ENCODE peak calls at places on chromosome 3, in six cellular contexts. L, A, Y, O, D and F are unnamed samples.

GRCh38 chr3:12969487-12969886 is 103.7 kb downstream of the IQSEC1 start:
- DNase-seq in L (no peak), A (no peak), Y (no peak), O (no peak), D (no peak), F (no peak)

GRCh38 chr3:177538064-177538742 is 340.9 kb upstream of the TBL1XR1 start:
- DNase-seq in L (no peak), A (no peak), Y (no peak), O (peak), D (no peak), F (no peak)

GRCh38 chr3:159764211-159765024 is 224.2 kb upstream of the IL12A start:
- DNase-seq in L (peak), A (peak), Y (peak), O (peak), D (no peak), F (peak)

GRCh38 chr3:126932188-126932931 is 50.6 kb upstream of the PLXNA1 start:
- DNase-seq in L (peak), A (peak), Y (no peak), O (no peak), D (no peak), F (no peak)

GRCh38 chr3:126435456-126436315 is 40.0 kb downstream of the ZXDC start:
- DNase-seq in L (no peak), A (peak), Y (no peak), O (no peak), D (no peak), F (no peak)

GRCh38 chr3:109336272-109336957 is 931 bp downstream of the DPPA4 start:
- DNase-seq in L (peak), A (no peak), Y (no peak), O (no peak), D (no peak), F (no peak)

GRCh38 chr3:186360779-186361178 is 1.3 kb downstream of the DGKG start:
- DNase-seq in L (no peak), A (peak), Y (no peak), O (no peak), D (peak), F (peak)

GRCh38 chr3:100210777-100211145 is 50.0 kb upstream of the TBC1D23 start:
- DNase-seq in L (peak), A (no peak), Y (no peak), O (peak), D (no peak), F (no peak)

GRCh38 chr3:126555795-126556636 is 2.7 kb downstream of the C3orf22 start:
- DNase-seq in L (no peak), A (peak), Y (no peak), O (no peak), D (no peak), F (peak)

GRCh38 chr3:122374034-122374433 is 9.0 kb downstream of the MIX23 start:
- DNase-seq in L (no peak), A (no peak), Y (no peak), O (no peak), D (no peak), F (no peak)

GRCh38 chr3:112675349-112675748 is 34.4 kb upstream of the CCDC80 start:
- DNase-seq in L (no peak), A (no peak), Y (no peak), O (no peak), D (no peak), F (no peak)

GRCh38 chr3:64732570-64732969 is 44.8 kb upstream of the ADAMTS9 start:
- DNase-seq in L (no peak), A (no peak), Y (no peak), O (no peak), D (no peak), F (no peak)

GRCh38 chr3:69368129-69368741 is 17.7 kb downstream of the FRMD4B start:
- DNase-seq in L (peak), A (no peak), Y (no peak), O (peak), D (peak), F (peak)

GRCh38 chr3:152236741-152237140 is 32.0 kb upstream of the MBNL1 start:
- DNase-seq in L (no peak), A (no peak), Y (no peak), O (no peak), D (no peak), F (no peak)

GRCh38 chr3:126934149-126934548 is 48.8 kb upstream of the PLXNA1 start:
- DNase-seq in L (no peak), A (peak), Y (no peak), O (no peak), D (no peak), F (no peak)

GRCh38 chr3:157151151-157151550 is 8.8 kb downstream of the CCNL1 start:
- DNase-seq in L (no peak), A (no peak), Y (no peak), O (no peak), D (no peak), F (no peak)

GRCh38 chr3:27714692-27715453 is 7.2 kb downstream of the EOMES start:
- DNase-seq in L (no peak), A (no peak), Y (no peak), O (no peak), D (no peak), F (no peak)

GRCh38 chr3:10378246-10378645 is 57.3 kb upstream of the SEC13 start:
- DNase-seq in L (no peak), A (no peak), Y (no peak), O (no peak), D (peak), F (no peak)

GRCh38 chr3:185152433-185153169 is at the start of gene C3orf70:
- DNase-seq in L (peak), A (peak), Y (peak), O (peak), D (peak), F (peak)

GRCh38 chr3:132164469-132165092 is 129.8 kb upstream of the CPNE4 start:
- DNase-seq in L (peak), A (no peak), Y (peak), O (peak), D (no peak), F (no peak)

GRCh38 chr3:133113526-133113925 is 75.3 kb downstream of the TMEM108 start:
- DNase-seq in L (no peak), A (no peak), Y (no peak), O (peak), D (no peak), F (no peak)

GRCh38 chr3:36380171-36381031 is at the start of gene STAC:
- DNase-seq in L (no peak), A (no peak), Y (peak), O (peak), D (no peak), F (peak)

GRCh38 chr3:171458056-171458856 is 1.9 kb downstream of the TNIK start:
- DNase-seq in L (no peak), A (no peak), Y (no peak), O (no peak), D (no peak), F (no peak)

GRCh38 chr3:54028372-54028771 is 94.0 kb upstream of the CACNA2D3 start:
- DNase-seq in L (no peak), A (no peak), Y (no peak), O (no peak), D (no peak), F (no peak)

GRCh38 chr3:141659821-141660597 is 78.1 kb upstream of the RNF7 start:
- DNase-seq in L (no peak), A (peak), Y (peak), O (peak), D (no peak), F (peak)

GRCh38 chr3:133896002-133896761 is 500 bp upstream of the RAB6B start:
- DNase-seq in L (no peak), A (no peak), Y (no peak), O (peak), D (no peak), F (peak)

GRCh38 chr3:17965331-17965730 is 222.9 kb upstream of the TBC1D5 start:
- DNase-seq in L (no peak), A (no peak), Y (no peak), O (no peak), D (no peak), F (no peak)

GRCh38 chr3:8885806-8886205 is 77.5 kb downstream of the RAD18 start:
- DNase-seq in L (no peak), A (no peak), Y (no peak), O (no peak), D (no peak), F (no peak)

GRCh38 chr3:58009749-58010535 is 1.7 kb downstream of the FLNB start:
- DNase-seq in L (peak), A (peak), Y (peak), O (peak), D (no peak), F (no peak)

GRCh38 chr3:104909188-104909587 is 457.5 kb upstream of the ALCAM start:
- DNase-seq in L (peak), A (no peak), Y (peak), O (peak), D (no peak), F (no peak)

GRCh38 chr3:48194446-48195071 is 6.3 kb upstream of the CDC25A start:
- DNase-seq in L (peak), A (no peak), Y (peak), O (peak), D (peak), F (peak)

GRCh38 chr3:54321515-54321914 is 199.2 kb downstream of the CACNA2D3 start:
- DNase-seq in L (no peak), A (no peak), Y (no peak), O (no peak), D (no peak), F (no peak)

GRCh38 chr3:24300949-24301348 is 193.7 kb downstream of the THRB start:
- DNase-seq in L (no peak), A (no peak), Y (no peak), O (no peak), D (no peak), F (no peak)

GRCh38 chr3:122961146-122961545 is 66.4 kb downstream of the SEMA5B start:
- DNase-seq in L (no peak), A (no peak), Y (no peak), O (peak), D (no peak), F (no peak)

GRCh38 chr3:43086460-43087165 is 19.3 kb downstream of the POMGNT2 start:
- DNase-seq in L (peak), A (no peak), Y (no peak), O (no peak), D (no peak), F (no peak)

GRCh38 chr3:185151959-185152432 is 864 bp downstream of the C3orf70 start:
- DNase-seq in L (no peak), A (peak), Y (no peak), O (no peak), D (no peak), F (no peak)

GRCh38 chr3:120741837-120742197 is 499 bp downstream of the RABL3 start:
- DNase-seq in L (no peak), A (no peak), Y (no peak), O (no peak), D (no peak), F (no peak)
- TF ChIP-seq CTCF in L (no peak), A (peak), Y (no peak), O (no peak), D (no peak), F (no peak)

DNA sequence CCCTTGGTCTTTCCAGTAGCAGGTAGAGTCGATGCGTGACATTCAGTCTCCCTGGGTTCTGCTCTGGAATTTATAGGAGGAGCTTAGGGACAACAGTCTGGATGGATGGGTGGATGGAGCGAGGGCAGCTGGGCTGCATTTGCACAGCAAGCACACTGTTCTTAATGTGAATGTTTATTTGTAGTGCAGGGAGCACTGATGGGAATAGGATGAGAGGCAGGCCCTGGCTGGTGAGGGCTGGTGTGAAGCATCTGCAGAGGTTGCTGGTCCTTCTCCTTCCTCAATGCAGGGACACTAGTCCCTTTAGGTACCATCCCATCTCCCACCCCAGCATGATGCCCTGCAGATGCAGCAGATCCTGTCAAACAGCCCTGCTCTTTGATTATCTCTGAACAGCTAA is 176.3 kb downstream of the EPHB1 start:
- DNase-seq in L (no peak), A (no peak), Y (no peak), O (no peak), D (no peak), F (no peak)
- TF ChIP-seq CTCF in L (no peak), A (no peak), Y (no peak), O (no peak), D (no peak), F (no peak)

DNA sequence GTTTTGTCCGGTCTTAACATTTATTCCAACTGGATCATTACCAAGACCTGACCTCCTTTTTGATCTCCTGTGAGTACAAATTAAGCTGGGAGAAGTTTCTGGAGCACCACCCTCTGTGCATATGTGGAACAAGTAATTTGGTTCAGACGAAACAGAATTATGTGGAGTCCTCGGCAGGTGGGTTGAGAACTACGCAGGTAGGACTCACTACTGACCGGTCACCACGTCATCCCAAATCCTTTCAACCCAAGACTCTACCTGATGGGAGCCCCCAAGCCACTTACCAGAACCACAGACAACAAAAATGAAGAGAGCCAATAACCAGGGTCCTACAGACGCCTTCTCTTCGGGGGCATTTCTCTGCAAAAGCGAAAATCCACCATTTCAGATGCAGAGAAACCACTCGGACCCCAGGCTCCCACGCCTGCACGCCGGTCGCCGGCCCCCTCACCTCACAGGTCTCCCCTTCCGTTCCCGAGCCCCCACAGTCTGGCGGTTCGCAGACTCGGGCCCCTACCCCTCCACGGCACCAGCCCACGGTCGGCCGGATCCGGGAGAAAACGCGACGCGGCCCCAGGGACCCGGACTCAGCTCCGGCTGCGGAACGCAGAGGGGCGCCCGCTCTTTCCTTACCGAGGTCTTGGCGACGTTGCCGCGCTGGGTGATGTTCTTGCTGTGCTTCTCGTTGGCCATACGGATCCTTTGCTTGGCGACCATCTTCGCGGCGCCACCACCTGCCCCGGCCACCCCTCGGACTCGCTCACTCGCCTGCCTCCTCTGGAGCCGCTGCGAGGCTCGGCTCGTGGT is 674 bp downstream of the SERP1 start:
- DNase-seq in L (peak), A (peak), Y (peak), O (peak), D (no peak), F (peak)
- TF ChIP-seq CTCF in L (no peak), A (no peak), Y (no peak), O (peak), D (no peak), F (no peak)

GRCh38 chr3:150408232-150409124 is at the start of gene TSC22D2:
- DNase-seq in L (peak), A (peak), Y (peak), O (peak), D (peak), F (peak)
- TF ChIP-seq CTCF in L (peak), A (no peak), Y (no peak), O (peak), D (no peak), F (no peak)

GRCh38 chr3:14508505-14508819 is 31.7 kb downstream of the GRIP2 start:
- DNase-seq in L (no peak), A (peak), Y (no peak), O (no peak), D (no peak), F (no peak)

GRCh38 chr3:14507757-14508504 is 32.2 kb downstream of the GRIP2 start:
- DNase-seq in L (no peak), A (no peak), Y (no peak), O (no peak), D (no peak), F (no peak)

GRCh38 chr3:14507345-14507741 is 32.8 kb downstream of the GRIP2 start:
- DNase-seq in L (no peak), A (peak), Y (peak), O (no peak), D (peak), F (no peak)

GRCh38 chr3:14509796-14510100 is 30.4 kb downstream of the GRIP2 start:
- DNase-seq in L (no peak), A (no peak), Y (no peak), O (no peak), D (no peak), F (no peak)

DNA sequence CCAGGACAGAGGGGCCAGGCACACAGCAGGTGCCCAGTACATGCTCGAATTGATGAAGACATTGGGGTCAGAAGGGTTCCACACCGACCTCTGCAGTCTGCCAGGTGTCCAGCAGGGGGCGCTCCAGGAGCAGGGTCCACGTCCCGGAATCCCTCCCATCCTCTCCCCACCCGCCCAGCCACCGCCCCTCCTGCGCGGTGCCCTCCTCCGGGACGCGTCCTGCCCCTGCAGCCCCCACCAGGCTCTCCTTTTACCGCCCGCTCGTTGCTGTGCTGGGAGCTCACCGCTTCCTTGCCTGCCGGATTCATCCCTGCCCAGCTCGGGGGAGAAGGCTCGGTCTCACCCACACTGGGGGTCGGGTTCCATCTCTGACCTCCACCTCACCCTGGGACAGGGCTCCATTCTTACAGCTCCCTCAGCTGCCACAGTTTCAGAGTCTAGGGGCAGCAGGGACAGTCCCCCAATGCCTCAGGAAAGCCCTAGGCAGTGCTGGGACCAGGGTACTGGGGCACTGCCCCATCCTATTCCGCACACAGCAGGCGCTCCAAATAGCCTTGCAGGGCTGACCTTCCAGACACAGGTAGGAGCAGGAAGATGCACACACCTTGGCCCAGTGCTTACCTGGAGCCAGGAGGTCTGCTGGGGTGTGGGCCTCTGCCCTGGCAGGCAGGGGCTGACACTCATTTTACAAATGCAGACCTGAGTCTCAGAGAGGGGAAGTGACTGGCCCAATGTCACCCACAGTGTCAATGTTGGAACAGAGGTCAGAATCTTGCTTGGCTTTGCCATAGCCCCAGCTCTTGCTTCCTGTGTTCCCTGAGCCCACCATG is 31.0 kb downstream of the GRIP2 start:
- DNase-seq in L (no peak), A (peak), Y (peak), O (no peak), D (peak), F (peak)
- TF ChIP-seq CTCF in L (peak), A (peak), Y (peak), O (peak), D (peak), F (peak)

DNA sequence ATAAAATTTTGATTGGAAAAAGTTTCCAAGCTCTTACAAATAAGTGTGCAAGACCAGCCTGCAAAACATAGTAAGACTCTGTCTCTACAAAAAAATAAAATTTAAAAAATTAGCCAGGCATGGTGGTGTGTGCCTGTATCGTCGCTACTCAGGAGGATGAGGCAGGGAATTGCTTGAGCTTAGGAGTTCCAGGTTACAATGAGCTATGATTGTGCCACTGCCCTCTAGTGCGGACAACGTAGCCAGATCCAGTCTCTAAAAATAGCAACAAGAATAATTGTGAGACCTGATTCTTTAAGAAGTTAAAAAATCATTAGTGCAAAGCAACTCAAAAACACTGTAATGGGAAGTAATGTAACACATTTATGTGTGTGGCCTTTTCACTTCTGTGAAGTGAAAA is 251.6 kb downstream of the RBMS3 start:
- DNase-seq in L (no peak), A (no peak), Y (no peak), O (no peak), D (no peak), F (no peak)
- TF ChIP-seq CTCF in L (no peak), A (no peak), Y (no peak), O (no peak), D (no peak), F (no peak)

DNA sequence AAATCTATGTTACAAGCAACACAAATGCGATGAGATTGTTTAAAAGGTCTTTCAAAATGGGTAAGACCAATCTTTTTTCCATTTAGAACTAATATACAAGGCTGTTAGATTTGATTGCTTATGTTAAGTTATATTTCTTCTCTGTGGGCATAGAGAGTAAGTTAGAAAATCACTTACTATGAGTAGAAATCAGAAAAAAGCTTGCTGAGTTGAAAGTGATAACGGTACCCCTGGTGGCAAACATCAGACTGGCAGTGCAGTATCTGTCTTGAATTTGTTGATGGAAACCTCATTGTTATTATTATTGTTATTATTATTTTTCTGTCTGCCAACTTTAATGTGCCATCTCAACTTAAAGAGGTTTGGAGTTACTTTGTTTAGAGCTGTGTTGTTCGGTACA is 12.4 kb downstream of the CLDN11 start:
- DNase-seq in L (no peak), A (no peak), Y (no peak), O (no peak), D (no peak), F (no peak)
- TF ChIP-seq CTCF in L (peak), A (no peak), Y (no peak), O (peak), D (no peak), F (no peak)

DNA sequence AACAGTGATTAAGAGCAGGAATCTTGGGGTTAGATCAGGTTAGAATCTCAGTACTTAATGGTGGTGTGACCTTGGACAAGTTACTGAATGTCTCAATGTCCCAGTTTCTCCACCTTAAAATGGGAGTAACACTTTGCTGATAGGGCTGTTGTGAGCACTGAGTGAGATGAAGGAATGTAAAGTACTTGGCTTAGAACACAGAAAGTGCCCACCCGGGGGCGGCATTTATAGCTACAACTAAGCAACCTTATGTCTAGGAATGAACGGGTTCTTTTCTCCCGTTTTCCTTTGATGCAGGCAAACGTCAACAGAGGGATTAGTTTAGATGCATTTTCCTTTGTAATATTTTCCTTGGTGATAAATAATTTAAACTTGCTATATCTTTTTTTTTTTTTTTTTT is 176.6 kb downstream of the USP13 start:
- DNase-seq in L (no peak), A (no peak), Y (no peak), O (no peak), D (no peak), F (no peak)
- TF ChIP-seq CTCF in L (no peak), A (no peak), Y (no peak), O (no peak), D (no peak), F (no peak)